ENCODE peak calls at places on chromosomes 13 and 19, in five cellular contexts. G is mucosa of descending colon; P is activated CD4-positive, CD25-positive, alpha-beta regulatory T cell; F is T-helper 2 cell; N is ureter. X is an unnamed sample.

GRCh38 chr13:81602236-81602635 is 1261.3 kb upstream of the SPRY2 start:
- DNase-seq in G (no peak), P (no peak), F (no peak), N (no peak), X (no peak)

GRCh38 chr19:9861503-9861902 is 26.4 kb downstream of the PIN1 start:
- DNase-seq in G (no peak), P (no peak), F (no peak), N (no peak), X (no peak)

GRCh38 chr19:19997656-19998268 is 41.5 kb downstream of the ZNF682 start:
- DNase-seq in G (no peak), P (peak), F (no peak), N (no peak), X (peak)

GRCh38 chr13:99392126-99392805 is 85.1 kb upstream of the GPR183 start:
- DNase-seq in G (no peak), P (no peak), F (no peak), N (no peak), X (no peak)

GRCh38 chr13:113785051-113786010 is 26.3 kb downstream of the TMEM255B start:
- DNase-seq in G (no peak), P (no peak), F (no peak), N (no peak), X (no peak)

GRCh38 chr19:6491802-6492592 is 10.1 kb downstream of the TUBB4A start:
- DNase-seq in G (no peak), P (no peak), F (no peak), N (no peak), X (no peak)

GRCh38 chr13:94228781-94229180 is 250.7 kb downstream of the DCT start:
- DNase-seq in G (no peak), P (no peak), F (no peak), N (no peak), X (no peak)

GRCh38 chr13:39623466-39623865 is 20.5 kb upstream of the LHFPL6 start:
- DNase-seq in G (no peak), P (no peak), F (no peak), N (no peak), X (no peak)

GRCh38 chr19:31969955-31970545 is 375.4 kb upstream of the ZNF507 start:
- DNase-seq in G (no peak), P (no peak), F (no peak), N (no peak), X (no peak)

X was measured in C1 segment of cervical spinal cord.